ENCODE peak calls at places on chromosomes 16 and 17, in eight cellular contexts. L is HCT116, N is stomach, T is suprapubic skin, C is sigmoid colon, X is SK-N-SH, B is spleen, U is prostate gland. J is an unnamed sample.

GRCh38 chr17:71809537-71809936 is 311.3 kb upstream of the SOX9 start:
- DNase-seq in U (no peak), X (no peak), C (no peak), L (no peak), T (no peak), B (no peak), N (no peak), J (no peak)

GRCh38 chr16:56513972-56514371 is 5.9 kb downstream of the BBS2 start:
- DNase-seq in U (peak; percentile 66), B (no peak), C (no peak), X (peak; percentile 37), N (peak; percentile 48), T (no peak), L (peak; percentile 72), J (peak; percentile 28)

GRCh38 chr17:61495161-61495857 is 43.1 kb downstream of the TBX4 start:
- DNase-seq in T (no peak), X (no peak), N (no peak), B (no peak), L (peak; percentile 93), U (no peak), C (no peak), J (no peak)

GRCh38 chr17:49108318-49108717 is 24.3 kb upstream of the B4GALNT2 start:
- DNase-seq in B (no peak), N (peak; percentile 49), C (no peak), U (peak; percentile 52), L (no peak), X (no peak), T (no peak), J (no peak)

GRCh38 chr16:19810817-19811731 is 73.6 kb downstream of the GPRC5B start:
- DNase-seq in B (no peak), C (peak; percentile 37), X (no peak), U (no peak), N (no peak), T (no peak), L (no peak), J (no peak)

GRCh38 chr16:88716201-88716600 is 9.9 kb downstream of the CTU2 start:
- DNase-seq in X (no peak), N (no peak), T (no peak), U (no peak), B (no peak), C (no peak), L (no peak), J (no peak)

GRCh38 chr16:55437627-55438026 is 41.4 kb upstream of the MMP2 start:
- DNase-seq in U (no peak), X (no peak), N (no peak), C (no peak), T (no peak), L (no peak), B (no peak), J (peak; percentile 81)

GRCh38 chr16:11100239-11100750 is 155.7 kb downstream of the SOCS1 start:
- DNase-seq in X (no peak), N (peak; percentile 63), U (no peak), L (peak; percentile 23), T (no peak), B (no peak), C (peak; percentile 92), J (no peak)

GRCh38 chr17:50624321-50624935 is 10.3 kb upstream of the ABCC3 start:
- DNase-seq in T (no peak), L (no peak), N (no peak), B (no peak), X (no peak), U (no peak), C (no peak), J (no peak)

GRCh38 chr16:3268294-3268693 is 11.9 kb upstream of the MEFV start:
- DNase-seq in C (no peak), X (no peak), L (no peak), B (no peak), N (no peak), T (no peak), U (no peak), J (no peak)

GRCh38 chr17:7380321-7380720 is 568 bp upstream of the TNK1 start:
- DNase-seq in C (peak; percentile 91), X (peak; percentile 54), N (peak; percentile 80), T (no peak), L (no peak), U (peak; percentile 85), B (no peak), J (no peak)

GRCh38 chr17:55423535-55423934 is 1.9 kb upstream of the MMD start:
- DNase-seq in X (no peak), B (no peak), L (no peak), C (no peak), T (no peak), U (no peak), N (no peak), J (no peak)

GRCh38 chr17:60747069-60747808 is 69.6 kb downstream of the BCAS3 start:
- DNase-seq in T (no peak), U (no peak), X (no peak), N (no peak), L (no peak), B (no peak), C (no peak), J (no peak)

GRCh38 chr17:41571561-41572434 is at the start of gene KRT9:
- DNase-seq in B (no peak), C (no peak), U (no peak), T (no peak), X (no peak), N (no peak), L (no peak), J (no peak)

DNA sequence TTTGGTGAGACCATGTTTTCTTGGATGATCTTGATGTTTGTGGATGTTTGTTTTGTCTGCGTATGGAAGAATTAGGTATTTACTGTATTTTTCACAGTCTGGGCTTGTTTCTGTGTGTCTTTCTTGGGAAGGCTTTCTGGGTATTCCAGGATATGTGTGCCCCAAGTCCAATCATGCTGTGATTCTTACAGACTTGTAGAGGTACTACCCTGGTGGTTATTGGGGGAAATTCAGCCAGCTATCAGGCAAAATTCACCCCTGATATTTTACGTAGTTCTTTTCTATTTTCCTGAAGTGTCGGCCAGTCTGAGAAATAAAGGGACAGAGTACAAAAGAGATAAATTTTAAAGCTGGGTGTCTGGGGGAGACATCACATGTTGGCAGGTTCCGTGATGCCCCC is 33.4 kb upstream of the ARL4D start:
- DNase-seq in L (no peak), C (no peak), X (no peak), T (no peak), N (no peak), B (no peak), U (no peak), J (no peak)
- TF ChIP-seq CTCF in L (peak; percentile 28), C (no peak), X (peak; percentile 36), T (no peak), N (no peak), B (no peak), U (no peak), J (no peak)

GRCh38 chr17:1227917-1228751 is 42.1 kb upstream of the BHLHA9 start:
- DNase-seq in L (no peak), X (no peak), B (peak; percentile 84), U (no peak), C (no peak), T (no peak), N (no peak), J (peak; percentile 21)
- TF ChIP-seq POLR2AphosphoS5 in L (no peak), X (no peak), B (peak; percentile 30), U (no peak), C (no peak), T (no peak), N (no peak), J (no peak)

DNA sequence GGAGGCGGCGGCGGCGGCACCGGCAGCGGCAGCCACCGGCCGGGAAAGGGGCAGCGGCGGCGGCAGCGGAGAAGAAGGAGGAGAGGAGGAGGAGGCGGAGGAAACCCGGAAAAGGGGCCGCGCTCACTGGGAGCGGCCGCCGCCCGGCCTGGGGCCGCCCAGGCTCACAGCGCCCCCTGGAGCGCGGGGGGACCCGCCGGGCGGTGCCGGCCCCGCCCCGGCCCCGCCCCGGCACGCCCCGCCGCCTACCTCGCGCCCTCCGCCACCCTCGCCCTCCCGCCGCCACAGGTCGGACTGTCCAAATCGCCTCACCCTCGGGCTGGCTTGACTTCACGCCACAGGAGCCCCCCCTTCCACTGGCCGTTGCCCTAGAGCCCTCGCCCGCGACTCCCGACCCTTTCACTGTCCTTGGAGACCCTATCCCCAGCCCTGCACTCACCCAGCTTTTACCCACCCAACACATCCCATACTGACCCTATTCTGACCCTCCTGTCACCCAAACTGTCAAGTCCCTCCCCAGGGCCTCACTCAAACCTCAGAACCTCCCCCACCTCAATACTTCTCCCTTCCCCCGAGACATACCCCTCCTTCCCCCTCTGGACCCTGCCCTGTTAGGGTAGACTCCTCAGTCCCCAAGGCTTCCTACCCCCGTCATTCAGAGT is at the start of gene CSNK2A2:
- DNase-seq in C (peak; percentile 79), B (peak; percentile 93), L (peak; percentile 32), U (peak; percentile 51), X (peak; percentile 99), T (no peak), N (peak; percentile 75), J (peak; percentile 46)
- TF ChIP-seq CTCF in C (no peak), B (no peak), L (peak; percentile 29), U (no peak), X (no peak), T (peak; percentile 30), N (no peak), J (no peak)

DNA sequence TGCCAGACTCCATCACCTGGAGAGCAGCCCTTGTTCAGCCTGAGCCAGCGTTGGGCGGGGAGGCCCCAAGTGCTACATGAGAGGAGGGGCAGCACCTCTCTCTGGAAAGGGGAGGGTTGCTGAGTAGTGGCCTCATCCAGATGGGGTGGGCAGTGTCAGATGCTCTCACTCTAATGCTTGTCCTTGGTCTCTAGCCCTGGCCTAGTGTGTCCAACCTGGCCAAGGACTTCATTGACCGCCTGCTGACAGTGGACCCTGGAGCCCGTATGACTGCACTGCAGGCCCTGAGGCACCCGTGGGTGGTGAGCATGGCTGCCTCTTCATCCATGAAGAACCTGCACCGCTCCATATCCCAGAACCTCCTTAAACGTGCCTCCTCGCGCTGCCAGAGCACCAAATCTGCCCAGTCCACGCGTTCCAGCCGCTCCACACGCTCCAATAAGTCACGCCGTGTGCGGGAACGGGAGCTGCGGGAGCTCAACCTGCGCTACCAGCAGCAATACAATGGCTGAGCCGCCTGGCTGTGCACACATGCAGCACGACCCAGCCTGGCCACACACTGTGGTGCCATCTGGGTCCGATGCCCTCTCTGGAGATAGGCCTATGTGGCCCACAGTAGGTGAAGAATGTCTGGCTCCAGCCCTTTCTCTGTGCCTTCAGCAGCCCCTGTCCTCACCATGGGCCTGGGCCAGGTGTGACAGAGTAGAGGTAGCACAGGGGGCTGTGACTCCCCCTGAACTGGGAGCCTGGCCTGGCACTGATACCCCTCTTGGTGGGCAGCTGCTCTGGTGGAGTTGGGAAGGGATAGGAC is 4.3 kb downstream of the CTRL start:
- DNase-seq in N (no peak), X (no peak), U (no peak), B (no peak), C (no peak), T (no peak), L (no peak), J (no peak)
- TF ChIP-seq POLR2AphosphoS5 in N (no peak), X (no peak), U (no peak), B (peak; percentile 48), C (no peak), T (no peak), L (no peak), J (no peak)

GRCh38 chr16:75491876-75492275 is 3.4 kb downstream of the CHST6 start:
- DNase-seq in X (peak; percentile 92), B (peak; percentile 63), U (no peak), L (no peak), C (no peak), N (no peak), T (no peak), J (no peak)
- TF ChIP-seq CTCF in X (peak; percentile 37), B (no peak), U (no peak), L (peak; percentile 48), C (no peak), N (no peak), T (no peak), J (no peak)

GRCh38 chr16:28211758-28212531 is at the start of gene XPO6:
- DNase-seq in X (peak; percentile 99), T (peak; percentile 97), B (peak; percentile 99), N (peak; percentile 98), U (peak; percentile 96), L (peak; percentile 80), C (peak; percentile 97), J (peak; percentile 83)
- TF ChIP-seq POLR2AphosphoS5 in X (peak; percentile 44), T (no peak), B (peak; percentile 85), N (peak; percentile 64), U (peak; percentile 96), L (peak; percentile 84), C (peak; percentile 65), J (peak; percentile 57)

J was measured in HL-60.